ENCODE peak calls at places on chromosomes 7 and 10, in ten cellular contexts. One of them, this sample, is unnamed. For H3K36me3 and H3K4me1, the result is how much of the 10 kb centered on the place peaks cover.

GRCh38 chr7:23696916-23697441 is 13.0 kb upstream of the STK31 start:
- DNase-seq in HCT116: peak
- DNase-seq in tibial nerve: peak
- DNase-seq in CD4-positive, alpha-beta memory T cell: peak
- DNase-seq in heart right ventricle: peak
- DNase-seq in heart left ventricle: peak
- DNase-seq in CD4-positive, CD25-positive, alpha-beta regulatory T cell: peak
- DNase-seq in IMR-90: peak
- DNase-seq in SJSA1: peak
- DNase-seq in ovary: no peak
- DNase-seq in this sample: peak

GRCh38 chr10:116699783-116700150 is 42.6 kb downstream of the HSPA12A start:
- DNase-seq in HCT116: no peak
- DNase-seq in tibial nerve: no peak
- DNase-seq in CD4-positive, alpha-beta memory T cell: no peak
- DNase-seq in heart right ventricle: no peak
- DNase-seq in heart left ventricle: no peak
- DNase-seq in CD4-positive, CD25-positive, alpha-beta regulatory T cell: no peak
- DNase-seq in IMR-90: no peak
- DNase-seq in SJSA1: no peak
- DNase-seq in ovary: no peak
- DNase-seq in this sample: no peak

GRCh38 chr10:110651044-110651958 is 7.2 kb downstream of the RBM20 start:
- DNase-seq in HCT116: no peak
- DNase-seq in tibial nerve: no peak
- DNase-seq in CD4-positive, alpha-beta memory T cell: peak
- DNase-seq in heart right ventricle: peak
- DNase-seq in heart left ventricle: no peak
- DNase-seq in CD4-positive, CD25-positive, alpha-beta regulatory T cell: no peak
- DNase-seq in IMR-90: peak
- DNase-seq in SJSA1: peak
- DNase-seq in ovary: no peak
- DNase-seq in this sample: peak

GRCh38 chr10:102004376-102004775 is 51.6 kb downstream of the ARMH3 start:
- DNase-seq in HCT116: no peak
- DNase-seq in tibial nerve: no peak
- DNase-seq in CD4-positive, alpha-beta memory T cell: no peak
- DNase-seq in heart right ventricle: no peak
- DNase-seq in heart left ventricle: no peak
- DNase-seq in CD4-positive, CD25-positive, alpha-beta regulatory T cell: no peak
- DNase-seq in IMR-90: peak
- DNase-seq in SJSA1: no peak
- DNase-seq in ovary: no peak
- DNase-seq in this sample: no peak

GRCh38 chr10:86335257-86335656 is 31.3 kb downstream of the GRID1 start:
- DNase-seq in HCT116: no peak
- DNase-seq in tibial nerve: no peak
- DNase-seq in CD4-positive, alpha-beta memory T cell: no peak
- DNase-seq in heart right ventricle: no peak
- DNase-seq in heart left ventricle: no peak
- DNase-seq in CD4-positive, CD25-positive, alpha-beta regulatory T cell: no peak
- DNase-seq in IMR-90: no peak
- DNase-seq in SJSA1: no peak
- DNase-seq in ovary: no peak
- DNase-seq in this sample: no peak

GRCh38 chr7:4820405-4820967 is 41.3 kb downstream of the PAPOLB start:
- DNase-seq in HCT116: no peak
- DNase-seq in tibial nerve: no peak
- DNase-seq in CD4-positive, alpha-beta memory T cell: no peak
- DNase-seq in heart right ventricle: no peak
- DNase-seq in heart left ventricle: peak
- DNase-seq in CD4-positive, CD25-positive, alpha-beta regulatory T cell: no peak
- DNase-seq in IMR-90: no peak
- DNase-seq in SJSA1: no peak
- DNase-seq in ovary: no peak
- DNase-seq in this sample: peak

GRCh38 chr7:80386686-80387085 is 125.2 kb downstream of the GNAT3 start:
- DNase-seq in HCT116: no peak
- DNase-seq in tibial nerve: no peak
- DNase-seq in CD4-positive, alpha-beta memory T cell: no peak
- DNase-seq in heart right ventricle: no peak
- DNase-seq in heart left ventricle: no peak
- DNase-seq in CD4-positive, CD25-positive, alpha-beta regulatory T cell: no peak
- DNase-seq in IMR-90: peak
- DNase-seq in SJSA1: no peak
- DNase-seq in ovary: no peak
- DNase-seq in this sample: no peak

GRCh38 chr10:62632071-62632809 is 172.3 kb upstream of the ADO start:
- DNase-seq in HCT116: no peak
- DNase-seq in tibial nerve: peak
- DNase-seq in CD4-positive, alpha-beta memory T cell: peak
- DNase-seq in heart right ventricle: peak
- DNase-seq in heart left ventricle: peak
- DNase-seq in CD4-positive, CD25-positive, alpha-beta regulatory T cell: peak
- DNase-seq in IMR-90: no peak
- DNase-seq in SJSA1: no peak
- DNase-seq in ovary: no peak
- DNase-seq in this sample: peak

GRCh38 chr7:21113609-21114416 is 314.1 kb upstream of the SP4 start:
- DNase-seq in HCT116: no peak
- DNase-seq in tibial nerve: no peak
- DNase-seq in CD4-positive, alpha-beta memory T cell: no peak
- DNase-seq in heart right ventricle: no peak
- DNase-seq in heart left ventricle: no peak
- DNase-seq in CD4-positive, CD25-positive, alpha-beta regulatory T cell: no peak
- DNase-seq in IMR-90: no peak
- DNase-seq in SJSA1: no peak
- DNase-seq in ovary: no peak
- DNase-seq in this sample: no peak

GRCh38 chr7:157650801-157651200 is 314.0 kb downstream of the DNAJB6 start:
- DNase-seq in HCT116: no peak
- DNase-seq in tibial nerve: no peak
- DNase-seq in CD4-positive, alpha-beta memory T cell: no peak
- DNase-seq in heart right ventricle: no peak
- DNase-seq in heart left ventricle: no peak
- DNase-seq in CD4-positive, CD25-positive, alpha-beta regulatory T cell: no peak
- DNase-seq in IMR-90: no peak
- DNase-seq in SJSA1: no peak
- DNase-seq in ovary: no peak
- DNase-seq in this sample: no peak

GRCh38 chr10:7408494-7409044 is 2.3 kb downstream of the SFMBT2 start:
- DNase-seq in HCT116: no peak
- DNase-seq in tibial nerve: peak
- DNase-seq in CD4-positive, alpha-beta memory T cell: peak
- DNase-seq in heart right ventricle: peak
- DNase-seq in heart left ventricle: peak
- DNase-seq in CD4-positive, CD25-positive, alpha-beta regulatory T cell: no peak
- DNase-seq in IMR-90: peak
- DNase-seq in SJSA1: no peak
- DNase-seq in ovary: peak
- DNase-seq in this sample: peak

GRCh38 chr10:90313548-90314325 is 544.1 kb downstream of the HTR7 start:
- DNase-seq in HCT116: peak
- DNase-seq in tibial nerve: no peak
- DNase-seq in CD4-positive, alpha-beta memory T cell: no peak
- DNase-seq in heart right ventricle: no peak
- DNase-seq in heart left ventricle: no peak
- DNase-seq in CD4-positive, CD25-positive, alpha-beta regulatory T cell: no peak
- DNase-seq in IMR-90: peak
- DNase-seq in SJSA1: no peak
- DNase-seq in ovary: no peak
- DNase-seq in this sample: no peak

GRCh38 chr10:68332259-68333057 is at the start of gene PBLD:
- DNase-seq in HCT116: peak
- DNase-seq in tibial nerve: peak
- DNase-seq in CD4-positive, alpha-beta memory T cell: peak
- DNase-seq in heart right ventricle: peak
- DNase-seq in heart left ventricle: peak
- DNase-seq in CD4-positive, CD25-positive, alpha-beta regulatory T cell: peak
- DNase-seq in IMR-90: peak
- DNase-seq in SJSA1: peak
- DNase-seq in ovary: peak
- DNase-seq in this sample: peak

GRCh38 chr10:68333058-68333395 is 299 bp upstream of the PBLD start:
- DNase-seq in HCT116: no peak
- DNase-seq in tibial nerve: no peak
- DNase-seq in CD4-positive, alpha-beta memory T cell: no peak
- DNase-seq in heart right ventricle: no peak
- DNase-seq in heart left ventricle: no peak
- DNase-seq in CD4-positive, CD25-positive, alpha-beta regulatory T cell: no peak
- DNase-seq in IMR-90: peak
- DNase-seq in SJSA1: no peak
- DNase-seq in ovary: no peak
- DNase-seq in this sample: no peak

GRCh38 chr10:68333905-68334431 is 1.2 kb upstream of the PBLD start:
- DNase-seq in HCT116: no peak
- DNase-seq in tibial nerve: no peak
- DNase-seq in CD4-positive, alpha-beta memory T cell: no peak
- DNase-seq in heart right ventricle: no peak
- DNase-seq in heart left ventricle: no peak
- DNase-seq in CD4-positive, CD25-positive, alpha-beta regulatory T cell: no peak
- DNase-seq in IMR-90: no peak
- DNase-seq in SJSA1: no peak
- DNase-seq in ovary: no peak
- DNase-seq in this sample: no peak

GRCh38 chr10:68334672-68335467 is 2.1 kb upstream of the PBLD start:
- DNase-seq in HCT116: no peak
- DNase-seq in tibial nerve: no peak
- DNase-seq in CD4-positive, alpha-beta memory T cell: no peak
- DNase-seq in heart right ventricle: no peak
- DNase-seq in heart left ventricle: no peak
- DNase-seq in CD4-positive, CD25-positive, alpha-beta regulatory T cell: no peak
- DNase-seq in IMR-90: no peak
- DNase-seq in SJSA1: no peak
- DNase-seq in ovary: no peak
- DNase-seq in this sample: no peak

GRCh38 chr10:68333452-68333851 is 724 bp upstream of the PBLD start:
- DNase-seq in HCT116: no peak
- DNase-seq in tibial nerve: no peak
- DNase-seq in CD4-positive, alpha-beta memory T cell: no peak
- DNase-seq in heart right ventricle: no peak
- DNase-seq in heart left ventricle: no peak
- DNase-seq in CD4-positive, CD25-positive, alpha-beta regulatory T cell: no peak
- DNase-seq in IMR-90: no peak
- DNase-seq in SJSA1: no peak
- DNase-seq in ovary: no peak
- DNase-seq in this sample: no peak
- H3K4me3 ChIP-seq in HCT116: peak
- H3K4me3 ChIP-seq in tibial nerve: peak
- H3K4me3 ChIP-seq in CD4-positive, alpha-beta memory T cell: peak
- H3K4me3 ChIP-seq in heart right ventricle: peak
- H3K4me3 ChIP-seq in heart left ventricle: peak
- H3K4me3 ChIP-seq in CD4-positive, CD25-positive, alpha-beta regulatory T cell: peak
- H3K4me3 ChIP-seq in IMR-90: peak
- H3K4me3 ChIP-seq in SJSA1: peak
- H3K4me3 ChIP-seq in ovary: peak
- H3K4me3 ChIP-seq in this sample: peak

DNA sequence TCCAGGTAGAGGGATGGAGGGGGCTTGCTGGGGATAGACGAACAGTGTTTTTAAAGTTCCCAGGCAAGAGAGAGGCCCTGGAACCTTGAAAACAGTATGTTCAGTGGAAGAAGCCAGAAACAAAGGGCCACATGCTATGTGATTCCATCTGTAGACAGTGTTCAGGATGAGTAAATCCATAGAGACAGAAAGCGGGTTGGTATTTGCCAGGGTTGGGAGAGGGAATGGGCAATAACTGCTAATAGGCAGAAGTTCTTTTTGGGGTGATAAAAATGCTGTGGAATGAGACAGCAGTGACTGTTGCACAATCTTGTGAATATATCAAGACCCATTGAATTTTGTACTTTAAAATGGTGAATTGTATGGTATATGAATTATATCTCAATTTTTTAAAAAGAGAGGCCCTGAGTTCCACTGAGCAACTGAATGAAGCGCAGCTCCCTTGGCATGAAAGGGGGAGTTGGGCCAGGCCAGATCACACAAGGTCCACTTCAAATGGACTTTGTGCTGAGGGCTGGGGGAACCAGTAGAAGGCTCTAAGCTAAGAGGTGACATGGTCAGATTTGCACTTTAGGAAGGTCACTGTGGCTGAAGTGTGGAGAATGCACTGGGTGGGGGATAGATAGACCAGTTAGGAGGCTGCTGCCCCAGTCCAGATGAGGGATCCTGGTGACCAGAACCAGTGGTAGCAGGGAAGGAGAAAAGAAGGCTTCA is 34.0 kb downstream of the LEP start:
- DNase-seq in HCT116: no peak
- DNase-seq in tibial nerve: no peak
- DNase-seq in CD4-positive, alpha-beta memory T cell: no peak
- DNase-seq in heart right ventricle: no peak
- DNase-seq in heart left ventricle: no peak
- DNase-seq in CD4-positive, CD25-positive, alpha-beta regulatory T cell: no peak
- DNase-seq in IMR-90: no peak
- DNase-seq in SJSA1: no peak
- DNase-seq in ovary: no peak
- DNase-seq in this sample: no peak
- H3K36me3 ChIP-seq in HCT116: under half
- H3K36me3 ChIP-seq in tibial nerve: under half
- H3K36me3 ChIP-seq in CD4-positive, alpha-beta memory T cell: under half
- H3K36me3 ChIP-seq in heart right ventricle: under half
- H3K36me3 ChIP-seq in heart left ventricle: under half
- H3K36me3 ChIP-seq in CD4-positive, CD25-positive, alpha-beta regulatory T cell: under half
- H3K36me3 ChIP-seq in IMR-90: under half
- H3K36me3 ChIP-seq in SJSA1: under half
- H3K36me3 ChIP-seq in ovary: under half
- H3K36me3 ChIP-seq in this sample: under half

DNA sequence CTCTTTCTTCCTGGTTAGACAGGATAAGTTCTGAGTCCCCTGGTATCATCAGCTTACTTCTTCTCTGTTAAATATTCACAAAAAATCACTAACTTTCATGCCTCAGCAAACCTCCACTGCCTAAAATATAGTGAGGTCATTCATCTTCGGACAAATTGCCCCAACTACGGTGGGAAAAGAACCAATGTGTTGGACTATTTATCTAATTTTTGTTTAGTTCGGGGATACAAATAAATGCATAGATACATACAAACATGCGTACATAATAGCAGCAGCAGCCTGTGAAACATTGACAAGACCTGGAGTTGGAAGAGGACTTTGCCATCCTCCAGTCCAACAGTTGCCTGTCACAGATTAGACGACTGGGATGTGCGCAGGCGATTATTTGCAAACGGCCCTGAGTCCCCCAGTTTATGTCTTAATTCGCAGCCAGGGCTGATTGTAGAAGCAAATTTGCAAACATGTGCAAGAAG is 51.5 kb downstream of the EGFR start:
- DNase-seq in HCT116: no peak
- DNase-seq in tibial nerve: no peak
- DNase-seq in CD4-positive, alpha-beta memory T cell: no peak
- DNase-seq in heart right ventricle: no peak
- DNase-seq in heart left ventricle: no peak
- DNase-seq in CD4-positive, CD25-positive, alpha-beta regulatory T cell: no peak
- DNase-seq in IMR-90: no peak
- DNase-seq in SJSA1: no peak
- DNase-seq in ovary: no peak
- DNase-seq in this sample: no peak
- H3K4me1 ChIP-seq in HCT116: half or more
- H3K4me1 ChIP-seq in tibial nerve: under half
- H3K4me1 ChIP-seq in CD4-positive, alpha-beta memory T cell: under half
- H3K4me1 ChIP-seq in heart right ventricle: half or more
- H3K4me1 ChIP-seq in heart left ventricle: half or more
- H3K4me1 ChIP-seq in CD4-positive, CD25-positive, alpha-beta regulatory T cell: under half
- H3K4me1 ChIP-seq in IMR-90: under half
- H3K4me1 ChIP-seq in SJSA1: half or more
- H3K4me1 ChIP-seq in ovary: under half
- H3K4me1 ChIP-seq in this sample: under half

GRCh38 chr7:86949052-86949778 is 110.2 kb downstream of the ELAPOR2 start:
- DNase-seq in HCT116: no peak
- DNase-seq in tibial nerve: no peak
- DNase-seq in CD4-positive, alpha-beta memory T cell: no peak
- DNase-seq in heart right ventricle: no peak
- DNase-seq in heart left ventricle: no peak
- DNase-seq in CD4-positive, CD25-positive, alpha-beta regulatory T cell: no peak
- DNase-seq in IMR-90: no peak
- DNase-seq in SJSA1: no peak
- DNase-seq in ovary: no peak
- DNase-seq in this sample: no peak
- H3K4me3 ChIP-seq in HCT116: no peak
- H3K4me3 ChIP-seq in tibial nerve: no peak
- H3K4me3 ChIP-seq in CD4-positive, alpha-beta memory T cell: no peak
- H3K4me3 ChIP-seq in heart right ventricle: no peak
- H3K4me3 ChIP-seq in heart left ventricle: no peak
- H3K4me3 ChIP-seq in CD4-positive, CD25-positive, alpha-beta regulatory T cell: no peak
- H3K4me3 ChIP-seq in IMR-90: no peak
- H3K4me3 ChIP-seq in SJSA1: no peak
- H3K4me3 ChIP-seq in ovary: no peak
- H3K4me3 ChIP-seq in this sample: no peak